ENCODE peak calls at places on chromosomes 16 and 17, in seven cellular contexts. One of them, this sample, is unnamed.
A peak's percentile ranks its signal among the peaks of the same experiment; 100 is the strongest.

GRCh38 chr17:77756846-77757610 is 201.5 kb upstream of the TNRC6C start:
- DNase-seq in A549: no peak
- DNase-seq in lower lobe of right lung: no peak
- DNase-seq in transverse colon: no peak
- DNase-seq in brain microvascular endothelial cell: no peak
- DNase-seq in breast epithelium: no peak
- DNase-seq in Peyer's patch: no peak
- DNase-seq in this sample: no peak

GRCh38 chr17:30449480-30449879 is 27.7 kb upstream of the GOSR1 start:
- DNase-seq in A549: no peak
- DNase-seq in lower lobe of right lung: no peak
- DNase-seq in transverse colon: no peak
- DNase-seq in brain microvascular endothelial cell: no peak
- DNase-seq in breast epithelium: no peak
- DNase-seq in Peyer's patch: no peak
- DNase-seq in this sample: no peak

GRCh38 chr17:4389079-4389478 is 22.6 kb upstream of the UBE2G1 start:
- DNase-seq in A549: no peak
- DNase-seq in lower lobe of right lung: no peak
- DNase-seq in transverse colon: no peak
- DNase-seq in brain microvascular endothelial cell: no peak
- DNase-seq in breast epithelium: no peak
- DNase-seq in Peyer's patch: no peak
- DNase-seq in this sample: no peak

GRCh38 chr17:27495460-27495859 is 39.2 kb downstream of the KSR1 start:
- DNase-seq in A549: no peak
- DNase-seq in lower lobe of right lung: no peak
- DNase-seq in transverse colon: no peak
- DNase-seq in brain microvascular endothelial cell: no peak
- DNase-seq in breast epithelium: no peak
- DNase-seq in Peyer's patch: no peak
- DNase-seq in this sample: no peak

GRCh38 chr16:4970010-4970409 is 11.9 kb downstream of the SEC14L5 start:
- DNase-seq in A549: no peak
- DNase-seq in lower lobe of right lung: no peak
- DNase-seq in transverse colon: no peak
- DNase-seq in brain microvascular endothelial cell: no peak
- DNase-seq in breast epithelium: no peak
- DNase-seq in Peyer's patch: no peak
- DNase-seq in this sample: no peak

GRCh38 chr17:16120937-16121336 is 94.4 kb downstream of the NCOR1 start:
- DNase-seq in A549: no peak
- DNase-seq in lower lobe of right lung: no peak
- DNase-seq in transverse colon: no peak
- DNase-seq in brain microvascular endothelial cell: no peak
- DNase-seq in breast epithelium: no peak
- DNase-seq in Peyer's patch: no peak
- DNase-seq in this sample: no peak

GRCh38 chr16:13793788-13794461 is 126.0 kb upstream of the ERCC4 start:
- DNase-seq in A549: no peak
- DNase-seq in lower lobe of right lung: no peak
- DNase-seq in transverse colon: no peak
- DNase-seq in brain microvascular endothelial cell: no peak
- DNase-seq in breast epithelium: no peak
- DNase-seq in Peyer's patch: no peak
- DNase-seq in this sample: no peak

GRCh38 chr17:6509295-6509771 is 47.0 kb downstream of the PITPNM3 start:
- DNase-seq in A549: no peak
- DNase-seq in lower lobe of right lung: no peak
- DNase-seq in transverse colon: no peak
- DNase-seq in brain microvascular endothelial cell: no peak
- DNase-seq in breast epithelium: no peak
- DNase-seq in Peyer's patch: no peak
- DNase-seq in this sample: no peak

GRCh38 chr17:27578718-27579085 is 52.3 kb upstream of the LGALS9 start:
- DNase-seq in A549: no peak
- DNase-seq in lower lobe of right lung: no peak
- DNase-seq in transverse colon: no peak
- DNase-seq in brain microvascular endothelial cell: no peak
- DNase-seq in breast epithelium: no peak
- DNase-seq in Peyer's patch: no peak
- DNase-seq in this sample: no peak

GRCh38 chr17:63601439-63602371 is 1.0 kb downstream of the TACO1 start:
- DNase-seq in A549: peak; percentile 20
- DNase-seq in lower lobe of right lung: no peak
- DNase-seq in transverse colon: peak; percentile 56
- DNase-seq in brain microvascular endothelial cell: no peak
- DNase-seq in breast epithelium: no peak
- DNase-seq in Peyer's patch: peak; percentile 66
- DNase-seq in this sample: no peak

DNA sequence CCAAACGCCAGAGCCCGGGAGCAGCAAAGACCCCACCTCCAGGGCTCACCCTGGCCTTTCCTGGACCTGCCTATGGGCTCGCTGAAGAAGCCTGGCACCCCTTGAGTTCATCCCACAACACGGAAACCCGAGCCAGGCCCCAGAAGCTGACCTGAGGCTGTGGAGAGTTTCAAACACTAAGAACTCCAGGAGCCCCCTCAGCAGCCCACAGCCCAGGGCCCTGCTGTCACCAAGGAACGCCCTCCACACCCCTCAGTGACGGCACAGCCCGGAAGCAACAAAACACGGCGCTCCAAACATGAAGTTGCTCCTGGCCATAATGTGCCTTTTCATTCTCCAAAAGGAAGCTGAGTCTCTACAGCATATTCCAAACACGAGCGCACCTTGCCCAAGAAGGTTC is 9.2 kb downstream of the SLC38A10 start:
- DNase-seq in A549: no peak
- DNase-seq in lower lobe of right lung: no peak
- DNase-seq in transverse colon: no peak
- DNase-seq in brain microvascular endothelial cell: no peak
- DNase-seq in breast epithelium: no peak
- DNase-seq in Peyer's patch: no peak
- DNase-seq in this sample: peak; percentile 56
- H3K4me3 ChIP-seq in A549: no peak overlapping the region
- H3K4me3 ChIP-seq in lower lobe of right lung: peak overlapping the region; percentile 51
- H3K4me3 ChIP-seq in transverse colon: peak overlapping the region; percentile 30
- H3K4me3 ChIP-seq in brain microvascular endothelial cell: no peak overlapping the region
- H3K4me3 ChIP-seq in breast epithelium: peak overlapping the region; percentile 29
- H3K4me3 ChIP-seq in Peyer's patch: peak overlapping the region; percentile 51
- H3K4me3 ChIP-seq in this sample: no peak overlapping the region

GRCh38 chr16:86809458-86809955 is 231.2 kb downstream of the FOXL1 start:
- DNase-seq in A549: peak; percentile 51
- DNase-seq in lower lobe of right lung: no peak
- DNase-seq in transverse colon: no peak
- DNase-seq in brain microvascular endothelial cell: peak; percentile 89
- DNase-seq in breast epithelium: no peak
- DNase-seq in Peyer's patch: no peak
- DNase-seq in this sample: no peak

GRCh38 chr16:86808863-86809444 is 230.6 kb downstream of the FOXL1 start:
- DNase-seq in A549: no peak
- DNase-seq in lower lobe of right lung: no peak
- DNase-seq in transverse colon: no peak
- DNase-seq in brain microvascular endothelial cell: no peak
- DNase-seq in breast epithelium: no peak
- DNase-seq in Peyer's patch: no peak
- DNase-seq in this sample: no peak

GRCh38 chr16:86806838-86807351 is 228.5 kb downstream of the FOXL1 start:
- DNase-seq in A549: no peak
- DNase-seq in lower lobe of right lung: no peak
- DNase-seq in transverse colon: no peak
- DNase-seq in brain microvascular endothelial cell: no peak
- DNase-seq in breast epithelium: no peak
- DNase-seq in Peyer's patch: no peak
- DNase-seq in this sample: no peak

GRCh38 chr16:86805210-86805609 is 226.9 kb downstream of the FOXL1 start:
- DNase-seq in A549: no peak
- DNase-seq in lower lobe of right lung: no peak
- DNase-seq in transverse colon: no peak
- DNase-seq in brain microvascular endothelial cell: no peak
- DNase-seq in breast epithelium: no peak
- DNase-seq in Peyer's patch: no peak
- DNase-seq in this sample: no peak

GRCh38 chr16:86806181-86806837 is 228.0 kb downstream of the FOXL1 start:
- DNase-seq in A549: no peak
- DNase-seq in lower lobe of right lung: no peak
- DNase-seq in transverse colon: no peak
- DNase-seq in brain microvascular endothelial cell: no peak
- DNase-seq in breast epithelium: no peak
- DNase-seq in Peyer's patch: no peak
- DNase-seq in this sample: no peak
- H3K4me3 ChIP-seq in A549: no peak overlapping the region
- H3K4me3 ChIP-seq in lower lobe of right lung: no peak overlapping the region
- H3K4me3 ChIP-seq in transverse colon: no peak overlapping the region
- H3K4me3 ChIP-seq in brain microvascular endothelial cell: no peak overlapping the region
- H3K4me3 ChIP-seq in breast epithelium: no peak overlapping the region
- H3K4me3 ChIP-seq in Peyer's patch: no peak overlapping the region
- H3K4me3 ChIP-seq in this sample: no peak overlapping the region

GRCh38 chr17:83087788-83088360 is 8.5 kb downstream of the METRNL start:
- DNase-seq in A549: no peak
- DNase-seq in lower lobe of right lung: no peak
- DNase-seq in transverse colon: no peak
- DNase-seq in brain microvascular endothelial cell: no peak
- DNase-seq in breast epithelium: no peak
- DNase-seq in Peyer's patch: no peak
- DNase-seq in this sample: no peak
- H3K4me3 ChIP-seq in A549: no peak overlapping the region
- H3K4me3 ChIP-seq in lower lobe of right lung: no peak overlapping the region
- H3K4me3 ChIP-seq in transverse colon: no peak overlapping the region
- H3K4me3 ChIP-seq in brain microvascular endothelial cell: no peak overlapping the region
- H3K4me3 ChIP-seq in breast epithelium: peak overlapping the region; percentile 0
- H3K4me3 ChIP-seq in Peyer's patch: no peak overlapping the region
- H3K4me3 ChIP-seq in this sample: no peak overlapping the region

GRCh38 chr17:66957951-66958579 is 6.4 kb upstream of the CACNG4 start:
- DNase-seq in A549: no peak
- DNase-seq in lower lobe of right lung: no peak
- DNase-seq in transverse colon: no peak
- DNase-seq in brain microvascular endothelial cell: peak; percentile 18
- DNase-seq in breast epithelium: peak; percentile 77
- DNase-seq in Peyer's patch: no peak
- DNase-seq in this sample: peak; percentile 45
- H3K4me3 ChIP-seq in A549: no peak overlapping the region
- H3K4me3 ChIP-seq in lower lobe of right lung: no peak overlapping the region
- H3K4me3 ChIP-seq in transverse colon: no peak overlapping the region
- H3K4me3 ChIP-seq in brain microvascular endothelial cell: no peak overlapping the region
- H3K4me3 ChIP-seq in breast epithelium: no peak overlapping the region
- H3K4me3 ChIP-seq in Peyer's patch: no peak overlapping the region
- H3K4me3 ChIP-seq in this sample: no peak overlapping the region

GRCh38 chr17:75842411-75842810 is 1.8 kb downstream of the UNC13D start:
- DNase-seq in A549: no peak
- DNase-seq in lower lobe of right lung: no peak
- DNase-seq in transverse colon: no peak
- DNase-seq in brain microvascular endothelial cell: no peak
- DNase-seq in breast epithelium: no peak
- DNase-seq in Peyer's patch: no peak
- DNase-seq in this sample: peak; percentile 50

GRCh38 chr17:75843577-75844529 is at the start of gene UNC13D:
- DNase-seq in A549: no peak
- DNase-seq in lower lobe of right lung: peak; percentile 79
- DNase-seq in transverse colon: peak; percentile 55
- DNase-seq in brain microvascular endothelial cell: no peak
- DNase-seq in breast epithelium: no peak
- DNase-seq in Peyer's patch: no peak
- DNase-seq in this sample: peak; percentile 90

GRCh38 chr17:75844530-75845057 is 390 bp upstream of the UNC13D start:
- DNase-seq in A549: peak; percentile 76
- DNase-seq in lower lobe of right lung: peak; percentile 87
- DNase-seq in transverse colon: peak; percentile 85
- DNase-seq in brain microvascular endothelial cell: no peak
- DNase-seq in breast epithelium: peak; percentile 84
- DNase-seq in Peyer's patch: peak; percentile 89
- DNase-seq in this sample: peak; percentile 85

GRCh38 chr17:75845058-75845711 is 981 bp upstream of the UNC13D start:
- DNase-seq in A549: peak; percentile 91
- DNase-seq in lower lobe of right lung: peak; percentile 92
- DNase-seq in transverse colon: peak; percentile 91
- DNase-seq in brain microvascular endothelial cell: peak; percentile 66
- DNase-seq in breast epithelium: peak; percentile 92
- DNase-seq in Peyer's patch: peak; percentile 91
- DNase-seq in this sample: peak; percentile 91

GRCh38 chr17:75842963-75843576 is 1.1 kb downstream of the UNC13D start:
- DNase-seq in A549: no peak
- DNase-seq in lower lobe of right lung: no peak
- DNase-seq in transverse colon: no peak
- DNase-seq in brain microvascular endothelial cell: no peak
- DNase-seq in breast epithelium: no peak
- DNase-seq in Peyer's patch: no peak
- DNase-seq in this sample: peak; percentile 59
- H3K4me3 ChIP-seq in A549: no peak overlapping the region
- H3K4me3 ChIP-seq in lower lobe of right lung: peak overlapping the region; percentile 59
- H3K4me3 ChIP-seq in transverse colon: peak overlapping the region; percentile 32
- H3K4me3 ChIP-seq in brain microvascular endothelial cell: no peak overlapping the region
- H3K4me3 ChIP-seq in breast epithelium: peak overlapping the region; percentile 15
- H3K4me3 ChIP-seq in Peyer's patch: peak overlapping the region; percentile 52
- H3K4me3 ChIP-seq in this sample: peak overlapping the region; percentile 21

DNA sequence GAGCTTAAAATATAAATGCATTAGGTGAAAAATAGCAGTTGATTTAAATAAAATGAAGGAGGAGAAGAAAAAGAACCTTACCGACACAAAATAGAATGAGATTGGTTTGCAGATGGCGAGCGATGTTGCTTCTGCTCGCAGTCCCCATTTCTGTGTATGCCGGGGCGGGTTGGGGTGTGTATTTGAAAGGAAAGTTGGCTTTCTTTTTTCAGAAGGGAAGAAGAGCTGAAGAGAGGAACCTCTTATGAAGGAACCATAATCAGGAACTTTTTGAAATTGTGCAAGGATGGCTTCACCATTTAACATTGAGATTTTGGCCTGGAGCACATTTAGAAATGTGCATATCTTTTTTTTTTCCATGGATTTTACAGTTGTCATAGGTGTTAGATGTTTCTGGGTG is at the start of gene IGSF6:
- DNase-seq in A549: no peak
- DNase-seq in lower lobe of right lung: peak; percentile 58
- DNase-seq in transverse colon: no peak
- DNase-seq in brain microvascular endothelial cell: no peak
- DNase-seq in breast epithelium: no peak
- DNase-seq in Peyer's patch: no peak
- DNase-seq in this sample: no peak
- H3K4me3 ChIP-seq in A549: no peak within 1 kb of the TSS
- H3K4me3 ChIP-seq in lower lobe of right lung: peak within 1 kb of the TSS; percentile 38
- H3K4me3 ChIP-seq in transverse colon: peak within 1 kb of the TSS; percentile 5
- H3K4me3 ChIP-seq in brain microvascular endothelial cell: no peak within 1 kb of the TSS
- H3K4me3 ChIP-seq in breast epithelium: no peak within 1 kb of the TSS
- H3K4me3 ChIP-seq in Peyer's patch: no peak within 1 kb of the TSS
- H3K4me3 ChIP-seq in this sample: peak within 1 kb of the TSS; percentile 9

DNA sequence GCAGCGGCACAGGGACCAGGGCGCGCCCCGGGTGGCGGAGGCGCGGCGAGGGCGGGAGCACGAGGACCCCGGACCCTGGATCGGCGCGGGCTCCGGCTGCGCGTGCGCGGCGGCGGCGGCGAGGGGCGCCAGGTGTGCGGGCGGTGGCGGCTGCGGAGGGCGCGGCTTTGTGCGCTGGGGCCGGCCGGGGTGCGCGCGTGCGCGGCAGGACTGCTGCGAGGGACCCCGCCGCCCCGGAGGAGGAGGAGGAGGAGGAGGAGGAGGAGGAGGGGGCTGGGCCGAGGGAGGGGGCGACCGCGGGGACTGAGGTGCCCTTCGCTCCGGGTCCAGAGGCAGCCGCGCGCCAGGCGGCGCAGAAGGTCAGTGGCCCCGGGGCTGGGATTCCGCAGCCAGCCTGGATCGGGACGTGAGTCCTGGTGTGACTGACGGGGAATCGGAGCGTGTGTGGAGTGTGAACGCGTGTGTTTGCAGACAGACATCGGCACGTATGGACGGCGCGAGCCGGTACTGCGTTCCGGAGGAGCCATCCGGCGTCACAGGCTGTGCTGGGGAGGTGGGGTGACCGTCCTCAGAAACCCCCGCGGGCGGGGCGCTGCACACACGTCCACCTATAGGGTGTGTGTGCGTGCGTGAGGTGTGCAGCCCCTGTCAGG is 19.5 kb upstream of the RAP1GAP2 start:
- DNase-seq in A549: no peak
- DNase-seq in lower lobe of right lung: no peak
- DNase-seq in transverse colon: peak; percentile 24
- DNase-seq in brain microvascular endothelial cell: no peak
- DNase-seq in breast epithelium: no peak
- DNase-seq in Peyer's patch: peak; percentile 78
- DNase-seq in this sample: no peak
- H3K4me3 ChIP-seq in A549: peak overlapping the region; percentile 62
- H3K4me3 ChIP-seq in lower lobe of right lung: no peak overlapping the region
- H3K4me3 ChIP-seq in transverse colon: peak overlapping the region; percentile 46
- H3K4me3 ChIP-seq in brain microvascular endothelial cell: no peak overlapping the region
- H3K4me3 ChIP-seq in breast epithelium: no peak overlapping the region
- H3K4me3 ChIP-seq in Peyer's patch: no peak overlapping the region
- H3K4me3 ChIP-seq in this sample: no peak overlapping the region